ENCODE peak calls at places on chromosomes 3 and 15, in six cellular contexts. G, E, J, P, H and L are unnamed samples.

GRCh38 chr3:138367912-138368311 is 19.5 kb downstream of the MRAS start:
- DNase-seq in G (peak; percentile 80), E (no peak), J (peak; percentile 68), P (no peak), H (no peak), L (no peak)

GRCh38 chr3:114706591-114707224 is 412.9 kb downstream of the TIGIT start:
- DNase-seq in G (peak; percentile 10), E (no peak), J (no peak), P (no peak), H (peak; percentile 16), L (no peak)

GRCh38 chr3:125042725-125043406 is 12.9 kb downstream of the HEG1 start:
- DNase-seq in G (peak; percentile 47), E (no peak), J (peak; percentile 60), P (no peak), H (no peak), L (no peak)

GRCh38 chr15:101499863-101500713 is 10.6 kb upstream of the PCSK6 start:
- DNase-seq in G (no peak), E (no peak), J (no peak), P (no peak), H (no peak), L (no peak)

GRCh38 chr3:197478746-197479668 is 76.8 kb downstream of the BDH1 start:
- DNase-seq in G (peak; percentile 62), E (no peak), J (no peak), P (no peak), H (no peak), L (no peak)

GRCh38 chr3:54987719-54988118 is 59.9 kb upstream of the LRTM1 start:
- DNase-seq in G (no peak), E (no peak), J (no peak), P (no peak), H (no peak), L (no peak)

GRCh38 chr3:64954995-64955636 is 267.3 kb upstream of the ADAMTS9 start:
- DNase-seq in G (no peak), E (no peak), J (no peak), P (no peak), H (no peak), L (no peak)

GRCh38 chr15:65338366-65338765 is 33.9 kb downstream of the RNU5B-1 start:
- DNase-seq in G (no peak), E (no peak), J (no peak), P (no peak), H (no peak), L (no peak)

GRCh38 chr3:158718490-158719170 is 13.6 kb downstream of the RARRES1 start:
- DNase-seq in G (peak; percentile 57), E (no peak), J (no peak), P (no peak), H (peak; percentile 40), L (no peak)

GRCh38 chr3:109098245-109098644 is 19.7 kb downstream of the MORC1 start:
- DNase-seq in G (no peak), E (no peak), J (no peak), P (no peak), H (no peak), L (no peak)

GRCh38 chr15:76346666-76347506 is 10.3 kb downstream of the ISL2 start:
- DNase-seq in G (peak; percentile 29), E (no peak), J (no peak), P (no peak), H (no peak), L (no peak)

GRCh38 chr3:58539636-58540035 is 2.6 kb upstream of the ACOX2 start:
- DNase-seq in G (no peak), E (no peak), J (no peak), P (no peak), H (no peak), L (no peak)

GRCh38 chr3:58353722-58354553 is 21.2 kb downstream of the PXK start:
- DNase-seq in G (peak; percentile 55), E (no peak), J (no peak), P (no peak), H (no peak), L (no peak)

GRCh38 chr3:13110678-13111116 is 37.5 kb upstream of the IQSEC1 start:
- DNase-seq in G (no peak), E (no peak), J (peak; percentile 16), P (no peak), H (peak; percentile 46), L (peak; percentile 17)

GRCh38 chr3:24929521-24929920 is 434.9 kb upstream of the THRB start:
- DNase-seq in G (no peak), E (no peak), J (no peak), P (no peak), H (no peak), L (no peak)

GRCh38 chr3:54969652-54970051 is 41.8 kb upstream of the LRTM1 start:
- DNase-seq in G (no peak), E (no peak), J (no peak), P (no peak), H (no peak), L (no peak)

GRCh38 chr3:46013316-46014094 is 13.8 kb downstream of the XCR1 start:
- DNase-seq in G (no peak), E (no peak), J (no peak), P (no peak), H (no peak), L (no peak)

GRCh38 chr3:179286331-179286730 is 35.4 kb upstream of the KCNMB3 start:
- DNase-seq in G (no peak), E (no peak), J (no peak), P (no peak), H (no peak), L (no peak)

GRCh38 chr3:74546426-74546825 is 68.0 kb downstream of the CNTN3 start:
- DNase-seq in G (peak; percentile 6), E (no peak), J (no peak), P (no peak), H (no peak), L (no peak)